ENCODE peak calls at places on chromosome 1, in ten cellular contexts. J, V, T, S, M, P, G, W, Q and I are unnamed samples.

GRCh38 chr1:159795534-159795933 is 6.6 kb upstream of the FCRL6 start:
- DNase-seq in J (no peak), V (no peak), T (no peak), S (no peak), M (no peak), P (no peak), G (no peak), W (no peak), Q (no peak), I (no peak)

GRCh38 chr1:111769517-111770146 is 13.9 kb downstream of the DDX20 start:
- DNase-seq in J (no peak), V (peak), T (peak), S (no peak), M (peak), P (no peak), G (peak), W (peak), Q (peak), I (no peak)

GRCh38 chr1:16175610-16176553 is 20.0 kb upstream of the EPHA2 start:
- DNase-seq in J (peak), V (no peak), T (no peak), S (peak), M (no peak), P (no peak), G (peak), W (peak), Q (no peak), I (peak)

GRCh38 chr1:207818971-207819451 is 67.2 kb downstream of the CD46 start:
- DNase-seq in J (no peak), V (no peak), T (no peak), S (no peak), M (no peak), P (no peak), G (peak), W (no peak), Q (no peak), I (peak)

GRCh38 chr1:35807614-35808375 is at the start of gene AGO4:
- DNase-seq in J (peak), V (peak), T (peak), S (peak), M (no peak), P (peak), G (peak), W (no peak), Q (peak), I (peak)

GRCh38 chr1:31095298-31095981 is 29.9 kb upstream of the PUM1 start:
- DNase-seq in J (no peak), V (no peak), T (no peak), S (no peak), M (no peak), P (no peak), G (peak), W (peak), Q (no peak), I (no peak)

GRCh38 chr1:101841824-101842223 is 154.9 kb downstream of the OLFM3 start:
- DNase-seq in J (no peak), V (no peak), T (no peak), S (no peak), M (no peak), P (no peak), G (no peak), W (no peak), Q (no peak), I (no peak)

GRCh38 chr1:119141020-119141424 is 569 bp upstream of the WARS2 start:
- DNase-seq in J (peak), V (peak), T (no peak), S (peak), M (no peak), P (peak), G (peak), W (no peak), Q (no peak), I (peak)

GRCh38 chr1:109933856-109934711 is 23.4 kb downstream of the CSF1 start:
- DNase-seq in J (peak), V (no peak), T (no peak), S (no peak), M (no peak), P (no peak), G (peak), W (no peak), Q (no peak), I (no peak)

GRCh38 chr1:40132383-40133121 is 28.6 kb upstream of the RLF start:
- DNase-seq in J (no peak), V (no peak), T (no peak), S (no peak), M (no peak), P (no peak), G (no peak), W (no peak), Q (no peak), I (no peak)

GRCh38 chr1:40130892-40131291 is 30.3 kb upstream of the RLF start:
- DNase-seq in J (no peak), V (no peak), T (no peak), S (no peak), M (no peak), P (no peak), G (peak), W (no peak), Q (no peak), I (no peak)

GRCh38 chr1:40133122-40133665 is 28.0 kb upstream of the RLF start:
- DNase-seq in J (no peak), V (no peak), T (no peak), S (no peak), M (no peak), P (no peak), G (no peak), W (no peak), Q (no peak), I (no peak)

GRCh38 chr1:40133839-40134238 is 27.3 kb upstream of the RLF start:
- DNase-seq in J (no peak), V (no peak), T (no peak), S (no peak), M (no peak), P (no peak), G (peak), W (no peak), Q (no peak), I (no peak)
- H3K27ac ChIP-seq in J (no peak), V (no peak), T (no peak), S (no peak), M (no peak), P (no peak), G (no peak), W (no peak), Q (no peak), I (no peak)

DNA sequence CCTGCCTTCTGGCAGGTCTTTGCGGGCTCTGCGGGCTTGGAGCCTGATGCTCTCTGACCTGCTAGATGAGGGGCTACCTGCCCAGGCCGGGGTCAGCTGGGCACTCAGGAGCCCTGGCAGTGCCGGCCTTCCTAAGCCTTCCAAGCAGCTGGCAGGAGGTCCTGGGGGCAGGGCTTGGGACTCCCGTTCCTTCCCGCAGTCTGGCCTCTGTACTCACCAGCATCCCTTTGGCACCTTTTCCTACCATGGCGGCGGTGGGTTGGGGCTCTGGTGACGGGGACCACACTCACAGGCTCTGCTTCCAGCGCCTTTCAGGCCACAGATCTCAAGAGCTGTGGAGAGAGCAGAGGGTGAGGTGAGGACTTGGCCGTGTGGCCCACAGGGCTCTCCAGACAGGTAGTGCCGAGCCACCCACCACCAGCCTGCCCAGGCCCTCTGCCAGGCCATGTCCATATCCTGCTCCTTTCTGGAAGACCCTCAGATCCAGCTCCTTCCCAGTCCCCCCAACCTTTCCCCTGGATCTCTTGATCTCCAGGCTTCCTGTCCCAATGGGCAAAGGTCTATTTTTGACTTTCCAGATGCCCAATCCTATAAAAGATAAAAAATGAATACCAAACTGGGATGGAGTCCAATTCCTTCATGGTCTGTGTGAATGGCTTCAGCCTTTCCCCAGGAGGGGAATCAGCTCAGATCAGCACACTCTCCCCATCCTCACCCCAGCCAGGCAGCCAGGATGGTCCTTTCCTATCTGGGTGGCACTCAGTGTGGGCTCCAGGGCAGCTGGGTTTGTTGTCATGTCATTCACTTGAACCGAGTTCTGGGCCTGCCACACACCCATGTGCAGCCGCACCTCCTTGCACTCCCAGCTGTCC is 7.0 kb downstream of the SLC6A9 start:
- DNase-seq in J (no peak), V (no peak), T (no peak), S (peak), M (no peak), P (no peak), G (no peak), W (no peak), Q (no peak), I (peak)
- H3K27ac ChIP-seq in J (no peak), V (no peak), T (no peak), S (no peak), M (no peak), P (no peak), G (peak), W (no peak), Q (no peak), I (no peak)

DNA sequence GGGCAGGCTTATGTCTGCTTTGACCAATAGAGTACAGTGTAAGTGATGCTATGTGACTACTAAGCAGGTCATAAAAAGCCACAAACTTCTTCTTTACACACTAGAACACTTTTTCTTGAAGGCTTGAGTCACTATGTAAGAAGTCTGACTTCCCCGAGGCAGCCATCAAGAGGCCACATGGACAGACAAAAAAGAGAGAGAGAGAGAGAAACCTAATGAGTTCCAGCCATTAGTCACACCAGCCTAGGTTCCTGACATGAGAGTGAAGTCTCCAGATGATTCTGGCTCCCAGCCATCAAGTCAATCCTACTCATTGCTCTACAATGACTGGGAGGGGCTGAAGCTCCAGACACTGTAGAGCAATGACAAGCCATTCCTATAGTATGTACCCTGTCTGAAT is 101.4 kb downstream of the LHX9 start:
- DNase-seq in J (no peak), V (no peak), T (no peak), S (no peak), M (peak), P (no peak), G (peak), W (no peak), Q (no peak), I (no peak)
- H3K27ac ChIP-seq in J (no peak), V (no peak), T (no peak), S (no peak), M (no peak), P (no peak), G (peak), W (no peak), Q (no peak), I (no peak)

GRCh38 chr1:218785928-218786327 is 387.8 kb upstream of the LYPLAL1 start:
- DNase-seq in J (peak), V (no peak), T (no peak), S (no peak), M (no peak), P (no peak), G (no peak), W (no peak), Q (no peak), I (peak)
- H3K27ac ChIP-seq in J (no peak), V (no peak), T (no peak), S (no peak), M (no peak), P (no peak), G (no peak), W (no peak), Q (no peak), I (no peak)

GRCh38 chr1:100358210-100358609 is 5.9 kb downstream of the CDC14A start:
- DNase-seq in J (no peak), V (no peak), T (peak), S (no peak), M (no peak), P (no peak), G (peak), W (no peak), Q (no peak), I (no peak)

GRCh38 chr1:100353073-100353801 is 931 bp downstream of the CDC14A start:
- DNase-seq in J (peak), V (peak), T (peak), S (peak), M (no peak), P (no peak), G (no peak), W (no peak), Q (peak), I (no peak)

GRCh38 chr1:100353988-100354387 is 1.7 kb downstream of the CDC14A start:
- DNase-seq in J (no peak), V (no peak), T (peak), S (no peak), M (peak), P (no peak), G (peak), W (no peak), Q (no peak), I (no peak)

GRCh38 chr1:100352267-100353072 is at the start of gene CDC14A:
- DNase-seq in J (peak), V (peak), T (peak), S (peak), M (peak), P (peak), G (peak), W (peak), Q (peak), I (peak)

DNA sequence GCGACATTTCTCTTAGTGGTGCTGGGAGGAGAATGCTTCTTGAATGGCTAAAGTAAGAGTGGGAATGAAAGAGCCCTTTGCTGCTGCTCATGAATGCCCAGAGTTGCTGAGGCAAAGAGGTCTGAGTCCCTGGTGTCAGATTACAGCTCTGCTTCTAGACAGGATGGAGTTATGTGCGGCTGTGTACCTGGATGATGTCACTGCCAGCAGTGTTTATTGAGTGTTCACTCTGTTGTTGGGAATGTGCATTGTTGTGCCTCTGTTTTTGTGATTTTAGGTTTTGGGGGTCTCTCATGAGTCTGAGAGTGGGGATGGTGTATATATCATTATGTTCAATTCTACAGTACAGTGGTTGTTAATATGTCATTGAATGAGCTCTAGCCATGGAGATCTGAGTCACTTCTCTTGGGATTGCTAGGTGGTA is 2.7 kb downstream of the CDC14A start:
- DNase-seq in J (no peak), V (peak), T (peak), S (no peak), M (peak), P (no peak), G (peak), W (no peak), Q (peak), I (no peak)
- H3K27ac ChIP-seq in J (no peak), V (no peak), T (peak), S (no peak), M (no peak), P (no peak), G (no peak), W (no peak), Q (peak), I (peak)

GRCh38 chr1:19400875-19401854 is 84.2 kb downstream of the CAPZB start:
- DNase-seq in J (no peak), V (no peak), T (no peak), S (peak), M (no peak), P (peak), G (no peak), W (no peak), Q (no peak), I (no peak)
- H3K27ac ChIP-seq in J (peak), V (no peak), T (no peak), S (no peak), M (no peak), P (peak), G (no peak), W (peak), Q (no peak), I (peak)

DNA sequence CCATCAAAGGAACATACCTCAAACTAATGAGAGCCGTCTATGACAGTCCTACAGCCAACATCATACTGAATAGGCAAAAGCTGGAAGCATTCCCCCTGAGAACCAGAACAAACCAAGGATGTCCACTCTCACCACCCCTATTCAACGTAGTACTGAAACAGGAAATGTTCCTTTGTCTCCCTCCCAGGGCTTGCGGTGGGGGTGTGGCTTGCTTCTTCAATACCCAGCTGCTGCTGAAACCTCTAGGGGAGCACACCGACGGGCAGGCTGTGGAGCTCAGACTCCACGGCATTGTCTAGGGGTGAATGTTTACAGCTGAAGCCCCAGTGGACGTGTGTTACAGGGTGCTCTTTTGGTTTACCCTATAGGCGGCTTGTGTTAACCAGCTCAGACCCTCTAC is 30.5 kb upstream of the B3GALT2 start:
- DNase-seq in J (peak), V (no peak), T (no peak), S (no peak), M (no peak), P (peak), G (no peak), W (no peak), Q (no peak), I (peak)
- H3K27ac ChIP-seq in J (no peak), V (no peak), T (no peak), S (no peak), M (no peak), P (no peak), G (no peak), W (no peak), Q (no peak), I (no peak)